ENCODE peak calls at places on chromosomes 5 and 9, in four cellular contexts. O, K, U and Q are unnamed samples.

GRCh38 chr9:114503522-114504340 is 1.5 kb downstream of the WHRN start:
- DNase-seq in O (no peak), K (no peak), U (no peak), Q (no peak)

GRCh38 chr9:69535296-69535832 is 136.8 kb downstream of the APBA1 start:
- DNase-seq in O (no peak), K (no peak), U (no peak), Q (no peak)

GRCh38 chr5:112581811-112582320 is 155.8 kb upstream of the APC start:
- DNase-seq in O (no peak), K (no peak), U (no peak), Q (no peak)

GRCh38 chr5:154701181-154701580 is 54.0 kb upstream of the LARP1 start:
- DNase-seq in O (no peak), K (no peak), U (no peak), Q (no peak)

GRCh38 chr9:72065076-72065475 is 4.7 kb upstream of the C9orf57 start:
- DNase-seq in O (no peak), K (no peak), U (no peak), Q (no peak)

GRCh38 chr5:10724799-10725507 is 36.1 kb downstream of the DAP start:
- DNase-seq in O (peak; percentile 92), K (no peak), U (no peak), Q (no peak)

GRCh38 chr9:80797841-80798688 is 891.3 kb downstream of the TLE1 start:
- DNase-seq in O (no peak), K (no peak), U (no peak), Q (no peak)

GRCh38 chr9:89446440-89447310 is 51.2 kb downstream of the SEMA4D start:
- DNase-seq in O (no peak), K (no peak), U (no peak), Q (no peak)

GRCh38 chr9:79568337-79569084 is 3.3 kb upstream of the TLE4 start:
- DNase-seq in O (no peak), K (peak; percentile 56), U (no peak), Q (no peak)

GRCh38 chr9:137390553-137391410 is 32.2 kb downstream of the EXD3 start:
- DNase-seq in O (no peak), K (no peak), U (no peak), Q (no peak)

GRCh38 chr9:4796988-4797956 is 4.5 kb downstream of the RCL1 start:
- DNase-seq in O (peak; percentile 40), K (no peak), U (no peak), Q (no peak)

GRCh38 chr5:164252-164651 is 27.0 kb upstream of the LRRC14B start:
- DNase-seq in O (no peak), K (no peak), U (no peak), Q (no peak)

GRCh38 chr5:139639619-139640431 is 8.3 kb upstream of the CXXC5 start:
- DNase-seq in O (no peak), K (no peak), U (no peak), Q (no peak)

GRCh38 chr9:26656003-26656940 is 236.3 kb downstream of the CAAP1 start:
- DNase-seq in O (peak; percentile 15), K (no peak), U (no peak), Q (no peak)

GRCh38 chr5:58887721-58888409 is 305.0 kb downstream of the RAB3C start:
- DNase-seq in O (no peak), K (no peak), U (no peak), Q (no peak)

GRCh38 chr9:92196909-92197308 is 81.7 kb upstream of the SPTLC1 start:
- DNase-seq in O (no peak), K (no peak), U (no peak), Q (no peak)

GRCh38 chr9:76704601-76705204 is 59.5 kb upstream of the PCA3 start:
- DNase-seq in O (peak; percentile 29), K (peak; percentile 25), U (peak; percentile 20), Q (no peak)

GRCh38 chr9:137619240-137620090 is 660 bp downstream of the EHMT1 start:
- DNase-seq in O (peak; percentile 52), K (no peak), U (no peak), Q (no peak)

GRCh38 chr9:128495804-128496417 is 8.6 kb upstream of the GLE1 start:
- DNase-seq in O (no peak), K (no peak), U (no peak), Q (no peak)

GRCh38 chr5:54115768-54116403 is 194.5 kb downstream of the ARL15 start:
- DNase-seq in O (no peak), K (no peak), U (no peak), Q (no peak)

DNA sequence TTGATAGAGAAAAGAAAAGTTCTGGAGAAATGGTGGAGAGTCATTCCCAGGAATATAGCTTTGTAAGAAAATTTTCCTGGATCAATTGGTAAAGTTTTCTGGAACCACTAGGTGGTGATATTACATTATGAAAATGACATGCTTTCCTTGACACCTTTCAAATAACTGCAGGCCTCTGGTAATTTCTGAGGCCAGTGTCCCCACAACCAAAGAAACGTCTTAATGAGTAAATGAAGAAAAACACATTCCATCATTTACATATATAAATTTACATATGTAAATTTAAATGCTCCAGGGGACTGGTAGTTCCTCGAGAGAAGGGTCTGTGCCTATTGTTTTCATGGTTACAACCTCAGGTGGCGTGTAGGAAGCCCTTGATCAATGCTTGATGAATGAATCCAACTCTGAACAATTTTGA is 17.2 kb upstream of the RGS3 start:
- DNase-seq in O (peak; percentile 52), K (no peak), U (peak; percentile 25), Q (peak; percentile 39)
- TF ChIP-seq SPI1 in O (no peak), K (no peak), U (no peak), Q (no peak)

GRCh38 chr9:106970219-106970975 is 107.4 kb downstream of the ZNF462 start:
- DNase-seq in O (no peak), K (no peak), U (no peak), Q (no peak)

GRCh38 chr9:106966481-106966880 is 103.5 kb downstream of the ZNF462 start:
- DNase-seq in O (no peak), K (no peak), U (no peak), Q (no peak)

GRCh38 chr9:106970976-106971457 is 108.1 kb downstream of the ZNF462 start:
- DNase-seq in O (no peak), K (no peak), U (no peak), Q (no peak)

GRCh38 chr9:106974341-106974740 is 111.4 kb downstream of the ZNF462 start:
- DNase-seq in O (no peak), K (no peak), U (no peak), Q (no peak)

DNA sequence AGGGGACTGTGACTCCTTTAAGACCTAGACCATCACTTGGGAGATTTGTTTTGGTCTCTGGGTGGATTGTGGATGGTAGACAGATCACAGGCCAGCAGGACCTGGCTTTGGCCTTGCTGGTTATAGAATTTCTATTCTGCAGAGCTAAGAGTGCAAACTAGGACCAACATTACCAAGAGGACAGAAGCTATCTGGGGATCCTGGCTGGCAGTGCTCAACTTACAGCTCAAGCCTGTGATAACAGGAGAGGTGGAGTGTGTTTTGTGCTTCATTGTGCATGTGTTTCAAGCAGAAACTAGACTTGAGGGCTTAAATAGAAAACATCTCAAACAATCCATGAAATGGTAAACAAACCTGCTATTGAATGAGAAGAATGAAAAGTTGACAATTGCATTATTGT is 106.7 kb downstream of the ZNF462 start:
- DNase-seq in O (no peak), K (no peak), U (no peak), Q (no peak)
- TF ChIP-seq SPI1 in O (no peak), K (no peak), U (no peak), Q (no peak)

DNA sequence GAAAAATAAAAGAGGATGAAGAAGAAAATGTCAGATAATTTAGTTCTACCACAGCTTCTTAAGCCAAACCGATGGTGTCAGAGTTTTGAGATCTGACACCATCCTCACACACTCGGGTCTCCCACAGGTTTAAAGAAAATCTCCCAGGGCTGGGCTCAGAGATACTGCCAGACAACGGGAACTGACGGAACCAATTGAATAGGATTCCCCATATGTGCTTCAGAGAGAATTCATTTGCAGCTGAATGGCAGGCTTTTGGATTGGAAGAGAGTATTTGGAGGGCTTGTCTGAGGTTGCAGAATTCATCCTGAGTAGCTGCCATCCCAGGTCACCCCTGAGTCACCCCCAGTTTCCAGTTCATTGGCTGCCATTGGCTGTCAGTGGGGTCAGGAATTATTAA is 131.2 kb downstream of the PDZD2 start:
- DNase-seq in O (no peak), K (no peak), U (no peak), Q (no peak)
- TF ChIP-seq SPI1 in O (no peak), K (no peak), U (no peak), Q (no peak)

GRCh38 chr5:131252824-131253171 is 11.1 kb upstream of the CDC42SE2 start:
- DNase-seq in O (peak; percentile 12), K (peak; percentile 80), U (peak; percentile 81), Q (no peak)
- TF ChIP-seq SPI1 in O (peak; percentile 36), K (peak; percentile 20), U (peak; percentile 56), Q (peak; percentile 55)

DNA sequence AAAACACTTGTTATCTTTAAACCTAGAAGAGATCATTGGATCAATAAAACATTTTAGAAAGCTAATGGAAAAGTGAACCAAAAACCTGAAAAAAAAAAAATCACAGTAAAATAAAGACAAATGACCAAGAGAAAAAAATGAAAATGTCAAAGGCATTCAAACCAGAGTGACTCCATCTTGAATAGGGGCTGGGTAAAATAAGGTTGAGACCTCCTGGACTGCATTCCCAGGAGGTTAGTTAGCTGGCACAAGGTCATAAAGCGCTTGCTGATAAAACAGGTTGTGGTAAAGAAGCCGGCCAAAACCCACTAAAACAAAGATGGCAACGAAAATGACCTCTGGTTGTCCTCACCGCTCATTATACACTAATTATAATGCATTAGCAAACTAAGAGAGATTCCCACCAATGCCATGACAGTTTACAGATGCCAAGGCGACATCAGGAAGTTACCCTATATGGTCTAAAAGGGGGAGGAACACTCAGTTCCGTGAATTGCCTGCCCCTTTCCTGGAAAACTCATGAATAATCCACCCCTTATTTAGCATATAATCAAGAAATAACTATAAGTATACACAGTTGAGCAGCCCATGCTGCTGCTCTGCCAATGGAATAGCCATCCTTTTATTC is 116.7 kb upstream of the NEK6 start:
- DNase-seq in O (no peak), K (no peak), U (no peak), Q (no peak)
- TF ChIP-seq SPI1 in O (no peak), K (no peak), U (no peak), Q (no peak)

GRCh38 chr5:145433077-145433476 is 402.1 kb downstream of the PRELID2 start:
- DNase-seq in O (no peak), K (no peak), U (no peak), Q (no peak)

GRCh38 chr5:145429170-145429569 is 406.0 kb downstream of the PRELID2 start:
- DNase-seq in O (no peak), K (no peak), U (no peak), Q (no peak)
- TF ChIP-seq SPI1 in O (no peak), K (no peak), U (no peak), Q (no peak)